ENCODE peak calls at places on chromosomes 2 and 18, in ten cellular contexts. One of them, this sample, is unnamed.

GRCh38 chr2:99488999-99489757 is 639 bp downstream of the REV1 start:
- DNase-seq in endodermal cell: peak
- DNase-seq in adrenal gland: peak
- DNase-seq in left ventricle myocardium inferior: peak
- DNase-seq in WERI-Rb-1: peak
- DNase-seq in ovary: peak
- DNase-seq in psoas muscle: peak
- DNase-seq in IMR-90: peak
- DNase-seq in hepatocyte: peak
- DNase-seq in BE2C: peak
- DNase-seq in this sample: peak

GRCh38 chr2:128490321-128490720 is 171.7 kb upstream of the HS6ST1 start:
- DNase-seq in endodermal cell: peak
- DNase-seq in adrenal gland: no peak
- DNase-seq in left ventricle myocardium inferior: no peak
- DNase-seq in WERI-Rb-1: no peak
- DNase-seq in ovary: no peak
- DNase-seq in psoas muscle: no peak
- DNase-seq in IMR-90: no peak
- DNase-seq in hepatocyte: no peak
- DNase-seq in BE2C: no peak
- DNase-seq in this sample: no peak

GRCh38 chr2:11573418-11574175 is 39.8 kb downstream of the GREB1 start:
- DNase-seq in endodermal cell: peak
- DNase-seq in adrenal gland: no peak
- DNase-seq in left ventricle myocardium inferior: no peak
- DNase-seq in WERI-Rb-1: no peak
- DNase-seq in ovary: no peak
- DNase-seq in psoas muscle: peak
- DNase-seq in IMR-90: peak
- DNase-seq in hepatocyte: no peak
- DNase-seq in BE2C: no peak
- DNase-seq in this sample: peak

GRCh38 chr2:53945538-53945937 is 25.3 kb downstream of the PSME4 start:
- DNase-seq in endodermal cell: no peak
- DNase-seq in adrenal gland: no peak
- DNase-seq in left ventricle myocardium inferior: no peak
- DNase-seq in WERI-Rb-1: no peak
- DNase-seq in ovary: no peak
- DNase-seq in psoas muscle: no peak
- DNase-seq in IMR-90: no peak
- DNase-seq in hepatocyte: no peak
- DNase-seq in BE2C: no peak
- DNase-seq in this sample: no peak

GRCh38 chr2:120301289-120301688 is 44.6 kb upstream of the INHBB start:
- DNase-seq in endodermal cell: no peak
- DNase-seq in adrenal gland: no peak
- DNase-seq in left ventricle myocardium inferior: no peak
- DNase-seq in WERI-Rb-1: no peak
- DNase-seq in ovary: no peak
- DNase-seq in psoas muscle: no peak
- DNase-seq in IMR-90: no peak
- DNase-seq in hepatocyte: no peak
- DNase-seq in BE2C: no peak
- DNase-seq in this sample: no peak

GRCh38 chr2:75064691-75065396 is 106.4 kb downstream of the POLE4 start:
- DNase-seq in endodermal cell: peak
- DNase-seq in adrenal gland: peak
- DNase-seq in left ventricle myocardium inferior: peak
- DNase-seq in WERI-Rb-1: peak
- DNase-seq in ovary: no peak
- DNase-seq in psoas muscle: peak
- DNase-seq in IMR-90: peak
- DNase-seq in hepatocyte: peak
- DNase-seq in BE2C: peak
- DNase-seq in this sample: peak

GRCh38 chr18:5425721-5426120 is 118.1 kb downstream of the EPB41L3 start:
- DNase-seq in endodermal cell: no peak
- DNase-seq in adrenal gland: no peak
- DNase-seq in left ventricle myocardium inferior: no peak
- DNase-seq in WERI-Rb-1: no peak
- DNase-seq in ovary: no peak
- DNase-seq in psoas muscle: no peak
- DNase-seq in IMR-90: no peak
- DNase-seq in hepatocyte: no peak
- DNase-seq in BE2C: no peak
- DNase-seq in this sample: no peak

GRCh38 chr2:219439518-219439917 is 4.9 kb downstream of the SPEG start:
- DNase-seq in endodermal cell: peak
- DNase-seq in adrenal gland: no peak
- DNase-seq in left ventricle myocardium inferior: no peak
- DNase-seq in WERI-Rb-1: no peak
- DNase-seq in ovary: no peak
- DNase-seq in psoas muscle: peak
- DNase-seq in IMR-90: no peak
- DNase-seq in hepatocyte: no peak
- DNase-seq in BE2C: no peak
- DNase-seq in this sample: no peak

GRCh38 chr2:82795446-82795845 is 1663.6 kb downstream of the SUCLG1 start:
- DNase-seq in endodermal cell: no peak
- DNase-seq in adrenal gland: no peak
- DNase-seq in left ventricle myocardium inferior: no peak
- DNase-seq in WERI-Rb-1: no peak
- DNase-seq in ovary: no peak
- DNase-seq in psoas muscle: no peak
- DNase-seq in IMR-90: peak
- DNase-seq in hepatocyte: no peak
- DNase-seq in BE2C: no peak
- DNase-seq in this sample: peak

GRCh38 chr2:82796132-82796531 is 1662.9 kb downstream of the SUCLG1 start:
- DNase-seq in endodermal cell: no peak
- DNase-seq in adrenal gland: no peak
- DNase-seq in left ventricle myocardium inferior: no peak
- DNase-seq in WERI-Rb-1: no peak
- DNase-seq in ovary: no peak
- DNase-seq in psoas muscle: no peak
- DNase-seq in IMR-90: no peak
- DNase-seq in hepatocyte: no peak
- DNase-seq in BE2C: no peak
- DNase-seq in this sample: peak

GRCh38 chr2:82789886-82790276 is 1669.2 kb downstream of the SUCLG1 start:
- DNase-seq in endodermal cell: no peak
- DNase-seq in adrenal gland: no peak
- DNase-seq in left ventricle myocardium inferior: no peak
- DNase-seq in WERI-Rb-1: no peak
- DNase-seq in ovary: no peak
- DNase-seq in psoas muscle: no peak
- DNase-seq in IMR-90: no peak
- DNase-seq in hepatocyte: no peak
- DNase-seq in BE2C: no peak
- DNase-seq in this sample: no peak

GRCh38 chr2:82792316-82792715 is 1666.8 kb downstream of the SUCLG1 start:
- DNase-seq in endodermal cell: no peak
- DNase-seq in adrenal gland: no peak
- DNase-seq in left ventricle myocardium inferior: no peak
- DNase-seq in WERI-Rb-1: no peak
- DNase-seq in ovary: no peak
- DNase-seq in psoas muscle: no peak
- DNase-seq in IMR-90: no peak
- DNase-seq in hepatocyte: no peak
- DNase-seq in BE2C: no peak
- DNase-seq in this sample: no peak

DNA sequence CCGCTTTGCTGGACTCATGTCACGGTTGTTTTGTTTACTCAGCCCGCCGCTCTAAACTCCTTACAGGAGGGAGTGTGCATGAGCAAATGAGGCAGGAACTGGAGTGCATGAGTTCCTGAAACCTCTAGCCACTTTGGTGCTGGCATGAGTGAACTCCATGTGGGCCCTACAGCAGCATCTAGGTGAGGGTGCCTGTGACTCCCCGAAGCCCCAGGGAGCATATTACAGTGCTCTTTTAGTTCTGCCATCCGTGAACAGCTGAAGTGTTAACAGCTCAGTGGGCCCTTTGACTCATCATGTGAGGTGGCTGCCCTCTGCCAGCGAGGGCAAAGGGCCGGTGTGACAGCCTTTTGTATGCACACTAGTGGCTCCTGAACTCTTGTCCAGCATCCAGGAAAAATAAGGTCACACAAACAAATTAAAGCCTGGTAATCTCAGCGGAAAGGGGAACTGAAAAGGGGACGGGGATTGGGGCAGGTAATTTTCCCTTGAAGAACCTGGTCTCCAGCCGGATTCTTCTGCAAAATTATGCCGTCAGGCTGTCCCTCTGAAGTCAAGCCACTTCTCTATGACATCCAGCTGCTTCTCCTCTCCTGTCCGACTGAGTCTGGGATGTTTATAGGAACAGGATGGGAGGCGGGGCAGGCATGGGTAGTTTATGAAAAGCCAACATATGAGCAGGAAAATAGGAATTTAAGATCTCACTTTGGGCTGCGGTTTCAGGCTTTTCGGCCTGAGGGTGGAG is 1668.6 kb downstream of the SUCLG1 start:
- DNase-seq in endodermal cell: peak
- DNase-seq in adrenal gland: no peak
- DNase-seq in left ventricle myocardium inferior: no peak
- DNase-seq in WERI-Rb-1: no peak
- DNase-seq in ovary: no peak
- DNase-seq in psoas muscle: no peak
- DNase-seq in IMR-90: peak
- DNase-seq in hepatocyte: peak
- DNase-seq in BE2C: no peak
- DNase-seq in this sample: peak
- H3K4me3 ChIP-seq in endodermal cell: no peak
- H3K4me3 ChIP-seq in adrenal gland: no peak
- H3K4me3 ChIP-seq in left ventricle myocardium inferior: no peak
- H3K4me3 ChIP-seq in WERI-Rb-1: no peak
- H3K4me3 ChIP-seq in ovary: no peak
- H3K4me3 ChIP-seq in psoas muscle: no peak
- H3K4me3 ChIP-seq in IMR-90: no peak
- H3K4me3 ChIP-seq in hepatocyte: no peak
- H3K4me3 ChIP-seq in BE2C: no peak
- H3K4me3 ChIP-seq in this sample: no peak

GRCh38 chr2:12717191-12717987 is 653 bp downstream of the TRIB2 start:
- DNase-seq in endodermal cell: peak
- DNase-seq in adrenal gland: peak
- DNase-seq in left ventricle myocardium inferior: peak
- DNase-seq in WERI-Rb-1: peak
- DNase-seq in ovary: peak
- DNase-seq in psoas muscle: peak
- DNase-seq in IMR-90: peak
- DNase-seq in hepatocyte: peak
- DNase-seq in BE2C: peak
- DNase-seq in this sample: peak

GRCh38 chr2:12715258-12715865 is 1.4 kb upstream of the TRIB2 start:
- DNase-seq in endodermal cell: no peak
- DNase-seq in adrenal gland: peak
- DNase-seq in left ventricle myocardium inferior: no peak
- DNase-seq in WERI-Rb-1: no peak
- DNase-seq in ovary: no peak
- DNase-seq in psoas muscle: no peak
- DNase-seq in IMR-90: no peak
- DNase-seq in hepatocyte: no peak
- DNase-seq in BE2C: no peak
- DNase-seq in this sample: no peak

GRCh38 chr2:12715878-12716249 is 872 bp upstream of the TRIB2 start:
- DNase-seq in endodermal cell: peak
- DNase-seq in adrenal gland: peak
- DNase-seq in left ventricle myocardium inferior: peak
- DNase-seq in WERI-Rb-1: peak
- DNase-seq in ovary: peak
- DNase-seq in psoas muscle: peak
- DNase-seq in IMR-90: peak
- DNase-seq in hepatocyte: peak
- DNase-seq in BE2C: peak
- DNase-seq in this sample: peak

GRCh38 chr2:12717988-12718661 is 1.4 kb downstream of the TRIB2 start:
- DNase-seq in endodermal cell: peak
- DNase-seq in adrenal gland: peak
- DNase-seq in left ventricle myocardium inferior: no peak
- DNase-seq in WERI-Rb-1: no peak
- DNase-seq in ovary: peak
- DNase-seq in psoas muscle: no peak
- DNase-seq in IMR-90: peak
- DNase-seq in hepatocyte: peak
- DNase-seq in BE2C: peak
- DNase-seq in this sample: peak

DNA sequence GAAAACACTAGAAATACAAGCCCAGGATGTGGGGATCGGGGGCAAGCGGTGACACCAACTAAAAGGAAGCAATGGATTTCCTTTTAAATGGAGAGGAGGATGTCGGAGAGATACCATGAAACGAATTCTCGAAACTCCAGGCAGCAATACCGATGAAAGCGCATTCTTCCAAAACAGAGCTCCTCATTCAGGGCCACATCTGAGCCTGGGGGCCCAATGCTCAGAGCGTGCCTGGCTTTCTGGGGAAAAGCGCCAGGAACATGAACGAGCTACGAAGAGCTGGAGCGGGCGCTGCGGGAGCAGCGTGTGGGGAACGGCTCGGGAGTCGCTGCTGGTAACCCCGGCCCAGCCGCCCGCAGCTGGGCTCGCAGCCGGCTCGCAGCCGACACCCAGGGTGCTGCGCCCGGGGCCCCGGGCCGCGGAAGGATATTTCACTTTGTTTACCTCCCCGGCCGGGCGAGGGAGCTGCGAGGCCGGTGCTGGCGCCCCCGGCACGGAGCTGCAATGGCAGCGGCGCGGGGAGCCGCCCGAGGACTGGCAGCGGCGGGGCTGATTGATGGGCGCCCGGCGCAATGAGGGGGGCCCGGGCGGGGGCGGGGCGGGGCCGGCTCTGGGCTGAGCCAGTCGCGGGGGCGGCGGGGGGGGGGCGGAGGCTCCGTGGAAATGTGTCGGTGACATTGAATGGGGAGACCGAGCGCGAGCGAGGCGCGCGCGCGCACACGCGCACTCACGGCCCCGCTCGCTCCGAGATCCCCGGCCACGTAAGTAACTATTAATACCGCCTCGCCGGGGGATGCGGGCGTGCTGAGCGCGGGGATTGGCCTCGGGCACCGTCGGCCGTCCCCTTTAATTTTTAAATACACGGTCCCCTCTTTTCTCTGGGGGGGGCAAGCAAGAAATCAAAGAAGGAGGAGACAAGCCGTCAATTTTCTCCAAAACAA is at the start of gene TRIB2:
- DNase-seq in endodermal cell: peak
- DNase-seq in adrenal gland: peak
- DNase-seq in left ventricle myocardium inferior: peak
- DNase-seq in WERI-Rb-1: peak
- DNase-seq in ovary: peak
- DNase-seq in psoas muscle: peak
- DNase-seq in IMR-90: peak
- DNase-seq in hepatocyte: peak
- DNase-seq in BE2C: peak
- DNase-seq in this sample: peak
- TF ChIP-seq CTCF in endodermal cell: peak
- TF ChIP-seq CTCF in adrenal gland: no peak
- TF ChIP-seq CTCF in left ventricle myocardium inferior: peak
- TF ChIP-seq CTCF in WERI-Rb-1: peak
- TF ChIP-seq CTCF in ovary: no peak
- TF ChIP-seq CTCF in psoas muscle: no peak
- TF ChIP-seq CTCF in IMR-90: peak
- TF ChIP-seq CTCF in hepatocyte: no peak
- TF ChIP-seq CTCF in BE2C: no peak
- TF ChIP-seq CTCF in this sample: no peak

GRCh38 chr2:162400336-162400735 is 56.4 kb downstream of the GCA start:
- DNase-seq in endodermal cell: no peak
- DNase-seq in adrenal gland: no peak
- DNase-seq in left ventricle myocardium inferior: no peak
- DNase-seq in WERI-Rb-1: no peak
- DNase-seq in ovary: no peak
- DNase-seq in psoas muscle: no peak
- DNase-seq in IMR-90: no peak
- DNase-seq in hepatocyte: no peak
- DNase-seq in BE2C: no peak
- DNase-seq in this sample: no peak
- H3K4me3 ChIP-seq in endodermal cell: no peak
- H3K4me3 ChIP-seq in adrenal gland: no peak
- H3K4me3 ChIP-seq in left ventricle myocardium inferior: no peak
- H3K4me3 ChIP-seq in WERI-Rb-1: no peak
- H3K4me3 ChIP-seq in ovary: no peak
- H3K4me3 ChIP-seq in psoas muscle: no peak
- H3K4me3 ChIP-seq in IMR-90: no peak
- H3K4me3 ChIP-seq in hepatocyte: no peak
- H3K4me3 ChIP-seq in BE2C: no peak
- H3K4me3 ChIP-seq in this sample: no peak

GRCh38 chr18:73156117-73156516 is 288.3 kb upstream of the NETO1 start:
- DNase-seq in endodermal cell: no peak
- DNase-seq in adrenal gland: no peak
- DNase-seq in left ventricle myocardium inferior: no peak
- DNase-seq in WERI-Rb-1: no peak
- DNase-seq in ovary: no peak
- DNase-seq in psoas muscle: no peak
- DNase-seq in IMR-90: no peak
- DNase-seq in hepatocyte: no peak
- DNase-seq in BE2C: no peak
- DNase-seq in this sample: no peak

GRCh38 chr18:73150199-73150598 is 282.4 kb upstream of the NETO1 start:
- DNase-seq in endodermal cell: no peak
- DNase-seq in adrenal gland: no peak
- DNase-seq in left ventricle myocardium inferior: no peak
- DNase-seq in WERI-Rb-1: no peak
- DNase-seq in ovary: no peak
- DNase-seq in psoas muscle: no peak
- DNase-seq in IMR-90: no peak
- DNase-seq in hepatocyte: no peak
- DNase-seq in BE2C: no peak
- DNase-seq in this sample: no peak

GRCh38 chr18:73147591-73147990 is 279.8 kb upstream of the NETO1 start:
- DNase-seq in endodermal cell: no peak
- DNase-seq in adrenal gland: no peak
- DNase-seq in left ventricle myocardium inferior: no peak
- DNase-seq in WERI-Rb-1: no peak
- DNase-seq in ovary: no peak
- DNase-seq in psoas muscle: no peak
- DNase-seq in IMR-90: no peak
- DNase-seq in hepatocyte: no peak
- DNase-seq in BE2C: no peak
- DNase-seq in this sample: no peak

GRCh38 chr18:73153271-73153670 is 285.5 kb upstream of the NETO1 start:
- DNase-seq in endodermal cell: no peak
- DNase-seq in adrenal gland: no peak
- DNase-seq in left ventricle myocardium inferior: no peak
- DNase-seq in WERI-Rb-1: no peak
- DNase-seq in ovary: no peak
- DNase-seq in psoas muscle: no peak
- DNase-seq in IMR-90: peak
- DNase-seq in hepatocyte: no peak
- DNase-seq in BE2C: no peak
- DNase-seq in this sample: peak

GRCh38 chr18:73151086-73151485 is 283.3 kb upstream of the NETO1 start:
- DNase-seq in endodermal cell: no peak
- DNase-seq in adrenal gland: no peak
- DNase-seq in left ventricle myocardium inferior: no peak
- DNase-seq in WERI-Rb-1: no peak
- DNase-seq in ovary: no peak
- DNase-seq in psoas muscle: no peak
- DNase-seq in IMR-90: peak
- DNase-seq in hepatocyte: no peak
- DNase-seq in BE2C: no peak
- DNase-seq in this sample: no peak
- TF ChIP-seq CTCF in endodermal cell: no peak
- TF ChIP-seq CTCF in adrenal gland: no peak
- TF ChIP-seq CTCF in left ventricle myocardium inferior: no peak
- TF ChIP-seq CTCF in WERI-Rb-1: no peak
- TF ChIP-seq CTCF in ovary: no peak
- TF ChIP-seq CTCF in psoas muscle: no peak
- TF ChIP-seq CTCF in IMR-90: no peak
- TF ChIP-seq CTCF in hepatocyte: no peak
- TF ChIP-seq CTCF in BE2C: no peak
- TF ChIP-seq CTCF in this sample: no peak

This sample was measured in astrocyte of the spinal cord.